ENCODE peak calls at places on chromosomes 5 and 9, in ten cellular contexts. N is uterus, I is HCT116, D is pancreas, K is mammary epithelial cell, E is sigmoid colon, Q is transverse colon, O is tibial artery, H is Peyer's patch, L is endothelial cell of umbilical vein. Z is an unnamed sample.
A peak's percentile ranks its signal among the peaks of the same experiment; 100 is the strongest.

GRCh38 chr9:95074632-95075269 is 242.8 kb downstream of the FANCC start:
- DNase-seq in I (no peak), D (no peak), L (no peak), O (no peak), H (no peak), K (no peak), N (no peak), E (peak; percentile 57), Q (no peak), Z (no peak)

GRCh38 chr5:6291961-6292360 is 86.4 kb downstream of the MED10 start:
- DNase-seq in Q (no peak), E (no peak), K (peak; percentile 2), O (no peak), L (peak; percentile 49), D (no peak), N (no peak), H (no peak), I (peak; percentile 12), Z (no peak)

GRCh38 chr9:10250200-10250599 is 362.6 kb downstream of the PTPRD start:
- DNase-seq in E (no peak), Q (no peak), K (no peak), D (no peak), O (no peak), N (no peak), H (no peak), I (no peak), L (no peak), Z (no peak)

GRCh38 chr9:127165096-127165495 is 42.7 kb upstream of the ANGPTL2 start:
- DNase-seq in H (peak; percentile 36), I (no peak), E (peak; percentile 37), K (no peak), O (no peak), N (peak; percentile 8), L (no peak), D (peak; percentile 25), Q (no peak), Z (no peak)

GRCh38 chr5:135107101-135107500 is 73.1 kb upstream of the PITX1 start:
- DNase-seq in H (no peak), O (no peak), K (no peak), L (no peak), E (peak; percentile 56), Q (peak; percentile 43), N (no peak), D (peak; percentile 39), I (no peak), Z (no peak)

GRCh38 chr5:79193643-79194042 is 42.3 kb upstream of the JMY start:
- DNase-seq in Q (no peak), D (no peak), L (peak; percentile 12), E (no peak), O (no peak), N (peak; percentile 41), I (no peak), K (peak; percentile 41), H (no peak), Z (no peak)

GRCh38 chr9:71120439-71121247 is 778 bp downstream of the TRPM3 start:
- DNase-seq in E (no peak), D (no peak), O (no peak), K (no peak), H (no peak), Q (no peak), N (no peak), L (no peak), I (no peak), Z (no peak)

GRCh38 chr9:129335456-129336129 is 157.5 kb upstream of the IER5L start:
- DNase-seq in Q (no peak), L (no peak), I (no peak), K (peak; percentile 14), H (no peak), D (no peak), N (peak; percentile 55), O (no peak), E (peak; percentile 81), Z (no peak)

GRCh38 chr5:173178369-173178910 is 34.1 kb downstream of the BNIP1 start:
- DNase-seq in I (no peak), O (no peak), Q (no peak), E (no peak), N (no peak), D (no peak), H (no peak), K (no peak), L (no peak), Z (no peak)

GRCh38 chr5:60685700-60686099 is 14.3 kb downstream of the DEPDC1B start:
- DNase-seq in N (no peak), L (no peak), Q (no peak), E (no peak), H (no peak), K (no peak), I (no peak), O (no peak), D (no peak), Z (no peak)

GRCh38 chr5:84411832-84412605 is 27.3 kb upstream of the EDIL3 start:
- DNase-seq in D (no peak), H (no peak), L (no peak), E (no peak), Q (no peak), I (no peak), K (peak; percentile 97), O (no peak), N (no peak), Z (no peak)

GRCh38 chr5:14406554-14406849 is 175.1 kb upstream of the OTULINL start:
- DNase-seq in I (no peak), E (no peak), Q (no peak), N (no peak), K (peak; percentile 80), O (no peak), D (no peak), H (no peak), L (peak; percentile 69), Z (no peak)

GRCh38 chr5:169567079-169567478 is 16.5 kb upstream of the SPDL1 start:
- DNase-seq in L (peak; percentile 12), D (no peak), K (peak; percentile 28), O (no peak), I (no peak), H (no peak), E (no peak), Q (no peak), N (no peak), Z (no peak)

GRCh38 chr5:110865400-110866094 is 126.7 kb downstream of the SLC25A46 start:
- DNase-seq in H (no peak), E (no peak), D (no peak), N (no peak), I (peak; percentile 22), Q (no peak), L (peak; percentile 7), O (no peak), K (peak; percentile 58), Z (no peak)

GRCh38 chr5:1948663-1949191 is 66.0 kb upstream of the IRX4 start:
- DNase-seq in L (no peak), O (no peak), Q (no peak), N (peak; percentile 21), D (no peak), E (peak; percentile 70), K (peak; percentile 99), H (no peak), I (no peak), Z (no peak)
- H3K27ac ChIP-seq in L (no peak overlapping the region), O (no peak overlapping the region), Q (peak overlapping the region; percentile 41), N (no peak overlapping the region), D (no peak overlapping the region), E (no peak overlapping the region), K (peak overlapping the region; percentile 95), H (no peak overlapping the region), I (no peak overlapping the region), Z (no peak overlapping the region)

GRCh38 chr9:92327283-92327850 is 1.6 kb downstream of the CENPP start:
- DNase-seq in H (no peak), N (no peak), D (no peak), Q (no peak), O (no peak), I (no peak), E (no peak), L (no peak), K (peak; percentile 61), Z (no peak)
- H3K4me3 ChIP-seq in H (no peak overlapping the region), N (no peak overlapping the region), D (no peak overlapping the region), Q (no peak overlapping the region), O (no peak overlapping the region), I (no peak overlapping the region), E (no peak overlapping the region), L (no peak overlapping the region), K (no peak overlapping the region), Z (no peak overlapping the region)

GRCh38 chr5:143446535-143447226 is 43.2 kb upstream of the NR3C1 start:
- DNase-seq in N (no peak), Q (no peak), D (no peak), K (no peak), H (no peak), L (no peak), I (no peak), E (no peak), O (no peak), Z (no peak)
- H3K36me3 ChIP-seq in N (no peaks in the 10 kb centered on the region), Q (no peaks in the 10 kb centered on the region), D (no peaks in the 10 kb centered on the region), K (no peaks in the 10 kb centered on the region), H (no peaks in the 10 kb centered on the region), L (no peaks in the 10 kb centered on the region), I (no peaks in the 10 kb centered on the region), E (no peaks in the 10 kb centered on the region), O (no peaks in the 10 kb centered on the region), Z (no peaks in the 10 kb centered on the region)

GRCh38 chr9:34197756-34198711 is 19.2 kb downstream of the UBAP1 start:
- DNase-seq in O (no peak), Q (no peak), D (no peak), E (no peak), H (no peak), N (no peak), K (peak; percentile 38), L (no peak), I (no peak), Z (no peak)
- H3K27ac ChIP-seq in O (no peak overlapping the region), Q (no peak overlapping the region), D (no peak overlapping the region), E (no peak overlapping the region), H (no peak overlapping the region), N (no peak overlapping the region), K (no peak overlapping the region), L (no peak overlapping the region), I (no peak overlapping the region), Z (no peak overlapping the region)